ENCODE peak calls at places on chromosomes 13 and 19, in nine cellular contexts. G, C, A, P, K, U, D, E and Y are unnamed samples.

GRCh38 chr19:14764401-14764800 is 14.0 kb downstream of the ADGRE2 start:
- DNase-seq in E (no peak), G (no peak), U (no peak), D (no peak), K (no peak), P (no peak), C (no peak), A (no peak), Y (no peak)

GRCh38 chr19:35828694-35829301 is 16.2 kb upstream of the PRODH2 start:
- DNase-seq in D (no peak), K (peak), P (no peak), A (peak), G (no peak), E (peak), U (peak), C (peak), Y (peak)

GRCh38 chr19:14826006-14826405 is 9.0 kb downstream of the OR7A5 start:
- DNase-seq in U (no peak), G (no peak), A (no peak), E (no peak), P (no peak), C (no peak), K (no peak), D (no peak), Y (no peak)

GRCh38 chr13:33129886-33130285 is 113.7 kb downstream of the KL start:
- DNase-seq in D (no peak), C (no peak), K (no peak), U (no peak), G (no peak), A (no peak), P (no peak), E (no peak), Y (no peak)

GRCh38 chr13:23750383-23751121 is 138.6 kb downstream of the MIPEP start:
- DNase-seq in G (no peak), P (no peak), U (no peak), D (no peak), C (no peak), A (no peak), K (no peak), E (peak), Y (no peak)

GRCh38 chr13:97945342-97945741 is 8.1 kb upstream of the IPO5 start:
- DNase-seq in K (no peak), C (no peak), E (no peak), P (no peak), G (no peak), D (no peak), U (no peak), A (no peak), Y (peak)

GRCh38 chr13:93420887-93421286 is 194.3 kb downstream of the GPC6 start:
- DNase-seq in G (no peak), A (no peak), C (no peak), P (no peak), D (no peak), U (no peak), K (peak), E (no peak), Y (no peak)

GRCh38 chr13:114108894-114109293 is 23.5 kb downstream of the RASA3 start:
- DNase-seq in G (no peak), C (no peak), K (no peak), E (no peak), A (no peak), D (no peak), U (no peak), P (peak), Y (no peak)

GRCh38 chr13:45416521-45417125 is 1.6 kb downstream of the SLC25A30 start:
- DNase-seq in P (no peak), D (no peak), E (no peak), K (no peak), A (no peak), C (no peak), U (no peak), G (no peak), Y (no peak)

GRCh38 chr19:44812142-44812718 is 3.3 kb downstream of the BCAM start:
- DNase-seq in P (no peak), A (no peak), U (no peak), K (no peak), E (no peak), G (no peak), D (no peak), C (no peak), Y (no peak)

GRCh38 chr19:31054430-31054829 is 294.8 kb downstream of the TSHZ3 start:
- DNase-seq in A (peak), P (no peak), E (peak), G (peak), K (peak), C (peak), D (no peak), U (peak), Y (peak)

GRCh38 chr19:7978196-7978825 is 27.1 kb downstream of the ELAVL1 start:
- DNase-seq in C (no peak), A (no peak), E (no peak), K (no peak), U (no peak), G (no peak), D (no peak), P (no peak), Y (no peak)

GRCh38 chr13:113419531-113420183 is 33.6 kb downstream of the ADPRHL1 start:
- DNase-seq in K (no peak), E (no peak), U (no peak), D (no peak), P (no peak), A (no peak), G (no peak), C (peak), Y (no peak)

GRCh38 chr19:42816901-42817300 is 51.4 kb upstream of the PSG8 start:
- DNase-seq in U (no peak), D (no peak), C (no peak), A (no peak), G (no peak), K (no peak), E (no peak), P (no peak), Y (no peak)

GRCh38 chr13:67916650-67917049 is 686.5 kb upstream of the PCDH9 start:
- DNase-seq in E (no peak), A (no peak), U (no peak), D (no peak), G (no peak), P (no peak), C (no peak), K (no peak), Y (no peak)

GRCh38 chr19:35404879-35405622 is 34.2 kb downstream of the GPR42 start:
- DNase-seq in A (no peak), C (no peak), K (no peak), P (no peak), D (no peak), G (peak), E (peak), U (peak), Y (peak)

GRCh38 chr13:58452123-58452623 is 820.6 kb downstream of the PCDH17 start:
- DNase-seq in C (no peak), U (no peak), K (no peak), P (no peak), G (no peak), D (no peak), E (peak), A (no peak), Y (no peak)

GRCh38 chr13:35729926-35730627 is 253.6 kb upstream of the MAB21L1 start:
- DNase-seq in K (no peak), G (no peak), U (no peak), E (no peak), P (no peak), C (peak), D (no peak), A (peak), Y (no peak)

GRCh38 chr13:30037766-30038165 is 187.3 kb upstream of the UBL3 start:
- DNase-seq in D (no peak), E (peak), K (no peak), G (no peak), A (no peak), C (no peak), U (no peak), P (no peak), Y (peak)

GRCh38 chr13:76474356-76474755 is 411.8 kb downstream of the KCTD12 start:
- DNase-seq in E (peak), K (no peak), A (no peak), G (no peak), P (no peak), C (no peak), D (no peak), U (no peak), Y (peak)

GRCh38 chr13:67416047-67416925 is 186.2 kb upstream of the PCDH9 start:
- DNase-seq in E (peak), K (peak), D (no peak), C (no peak), P (peak), U (peak), A (no peak), G (no peak), Y (peak)

GRCh38 chr13:82688400-82688999 is 1193.8 kb downstream of the SLITRK1 start:
- DNase-seq in A (no peak), D (no peak), K (no peak), P (no peak), C (no peak), E (peak), U (no peak), G (no peak), Y (no peak)

GRCh38 chr19:18274303-18274775 is at the start of gene IQCN:
- DNase-seq in G (no peak), K (no peak), D (no peak), P (no peak), E (peak), C (no peak), A (no peak), U (no peak), Y (no peak)

GRCh38 chr13:98508280-98509074 is 68.4 kb downstream of the STK24 start:
- DNase-seq in U (peak), G (no peak), D (no peak), E (peak), A (no peak), P (no peak), C (no peak), K (no peak), Y (peak)

GRCh38 chr19:15251010-15251748 is 18.9 kb upstream of the EPHX3 start:
- DNase-seq in E (peak), U (peak), G (no peak), K (no peak), C (peak), P (no peak), D (no peak), A (peak), Y (peak)

GRCh38 chr13:100633461-100633860 is 41.1 kb downstream of the TMTC4 start:
- DNase-seq in C (no peak), G (peak), A (no peak), D (no peak), E (peak), U (peak), K (no peak), P (no peak), Y (peak)

GRCh38 chr13:41694902-41695301 is 237.6 kb downstream of the RGCC start:
- DNase-seq in D (no peak), P (peak), A (peak), K (no peak), E (peak), U (peak), G (peak), C (peak), Y (peak)

GRCh38 chr13:34308725-34309124 is 490.8 kb downstream of the RFC3 start:
- DNase-seq in U (no peak), P (no peak), C (no peak), A (no peak), D (no peak), K (no peak), E (no peak), G (peak), Y (peak)

GRCh38 chr19:58056261-58056660 is 2.8 kb upstream of the ZNF135 start:
- DNase-seq in D (no peak), K (no peak), G (no peak), U (no peak), C (no peak), P (no peak), A (no peak), E (no peak), Y (no peak)

GRCh38 chr19:58055483-58055874 is 3.6 kb upstream of the ZNF135 start:
- DNase-seq in E (no peak), P (no peak), D (no peak), C (no peak), A (no peak), K (no peak), G (no peak), U (no peak), Y (no peak)

GRCh38 chr19:58056861-58057260 is 2.2 kb upstream of the ZNF135 start:
- DNase-seq in E (no peak), D (no peak), K (no peak), A (no peak), G (no peak), C (no peak), U (no peak), P (no peak), Y (no peak)

GRCh38 chr19:58053480-58054156 is 5.5 kb upstream of the ZNF135 start:
- DNase-seq in C (no peak), E (no peak), D (no peak), U (no peak), A (no peak), P (no peak), G (no peak), K (no peak), Y (no peak)

DNA sequence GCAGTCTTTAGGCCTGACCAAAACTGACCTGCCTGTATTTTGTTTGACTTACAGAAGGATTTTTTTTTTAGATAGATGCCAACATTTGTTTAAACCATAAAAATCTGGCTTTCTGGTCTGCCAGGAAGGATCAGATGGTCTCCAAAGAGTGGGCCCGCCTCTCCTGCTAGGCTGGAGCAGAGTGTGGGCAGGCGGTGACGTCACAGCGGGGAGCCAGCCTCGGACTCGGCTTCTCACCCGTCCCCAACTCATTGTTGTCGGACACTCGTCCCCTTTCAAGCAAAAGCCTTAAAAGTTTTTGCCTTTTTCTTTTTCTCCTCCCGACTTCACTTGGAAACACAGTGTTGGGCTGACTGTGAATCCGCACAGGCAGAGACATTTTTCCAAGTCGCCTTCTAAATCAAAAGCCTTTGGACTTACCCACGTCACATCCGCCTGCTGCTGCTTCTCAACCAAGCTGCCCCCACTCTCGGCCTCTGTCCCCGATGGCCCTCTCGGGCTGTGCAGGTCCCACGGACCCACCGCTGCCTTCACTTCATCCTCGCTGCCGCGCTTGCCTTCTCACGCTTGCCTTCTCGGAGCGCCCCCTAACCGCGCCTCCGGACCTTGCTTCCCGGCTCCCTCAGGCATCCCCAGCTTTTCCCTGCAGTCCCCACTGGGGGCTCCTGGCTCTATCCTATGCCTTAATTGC is 4.1 kb upstream of the ZNF135 start:
- DNase-seq in D (no peak), C (peak), K (no peak), A (peak), P (no peak), U (no peak), G (no peak), E (peak), Y (peak)
- TF ChIP-seq CTCF in D (no peak), C (no peak), K (no peak), A (peak), P (no peak), U (no peak), G (no peak), E (no peak), Y (no peak)

GRCh38 chr19:3233831-3234230 is 9.4 kb downstream of the CELF5 start:
- DNase-seq in E (no peak), K (no peak), G (no peak), D (no peak), P (no peak), A (no peak), U (no peak), C (no peak), Y (no peak)

GRCh38 chr19:3238066-3238561 is 13.7 kb downstream of the CELF5 start:
- DNase-seq in U (no peak), K (no peak), E (no peak), C (no peak), G (no peak), P (no peak), A (no peak), D (no peak), Y (no peak)

GRCh38 chr19:3236272-3236671 is 11.8 kb downstream of the CELF5 start:
- DNase-seq in C (no peak), K (no peak), D (no peak), P (no peak), G (no peak), E (no peak), U (no peak), A (no peak), Y (no peak)

GRCh38 chr19:3233116-3233515 is 8.7 kb downstream of the CELF5 start:
- DNase-seq in E (no peak), K (no peak), C (no peak), G (no peak), U (no peak), A (no peak), D (no peak), P (no peak), Y (no peak)

DNA sequence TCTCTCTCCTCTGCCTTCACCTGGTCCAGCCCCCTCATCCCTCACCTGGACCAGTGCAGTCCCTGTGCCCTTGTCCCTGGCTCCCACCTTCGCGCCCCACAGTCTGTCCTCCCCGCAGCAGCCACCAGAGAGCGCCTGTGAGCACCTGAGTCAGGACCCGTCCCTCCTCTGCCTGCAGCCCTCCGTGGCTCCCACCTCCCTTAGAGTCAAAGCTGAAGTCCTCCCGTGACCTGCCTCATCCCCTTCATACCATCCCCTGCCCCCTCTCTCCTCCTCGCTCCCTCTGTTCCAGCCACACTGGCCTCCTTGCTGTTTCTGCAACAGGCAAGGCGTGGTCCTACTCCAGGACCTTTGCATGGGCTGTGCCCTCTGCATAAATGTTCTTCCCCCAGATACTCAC is 10.3 kb downstream of the CELF5 start:
- DNase-seq in C (no peak), D (no peak), E (no peak), K (peak), G (no peak), A (no peak), P (no peak), U (no peak), Y (no peak)
- TF ChIP-seq CTCF in C (no peak), D (no peak), E (peak), K (peak), G (peak), A (no peak), P (no peak), U (peak), Y (peak)

GRCh38 chr13:28657784-28658538 is 969 bp upstream of the POMP start:
- DNase-seq in K (no peak), D (no peak), P (no peak), G (no peak), C (no peak), E (peak), A (no peak), U (no peak), Y (peak)
- TF ChIP-seq CTCF in K (no peak), D (no peak), P (no peak), G (peak), C (no peak), E (peak), A (peak), U (peak), Y (peak)

DNA sequence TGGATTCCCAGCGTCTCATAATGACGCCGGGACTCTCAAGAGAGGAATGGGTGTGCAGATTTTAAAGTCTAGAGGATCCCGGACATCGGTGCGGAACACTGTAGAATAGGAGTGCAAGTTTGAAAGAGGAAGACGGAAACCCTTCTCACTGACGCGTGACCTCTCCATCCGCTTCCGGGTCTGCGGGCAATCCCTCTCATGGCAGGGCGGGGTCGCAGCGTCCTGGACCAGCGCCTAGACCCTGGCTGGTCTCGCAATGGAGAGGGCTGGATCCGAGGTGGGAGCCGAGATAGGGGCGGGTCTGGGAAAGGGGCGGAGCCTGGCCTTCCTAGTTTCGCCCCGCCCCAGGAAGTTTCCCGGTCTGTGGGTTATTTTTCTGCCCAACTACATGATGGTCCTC is 4.6 kb upstream of the ZNF845 start:
- DNase-seq in A (peak), K (no peak), C (peak), P (no peak), D (no peak), U (no peak), E (peak), G (no peak), Y (peak)
- TF ChIP-seq CTCF in A (no peak), K (no peak), C (no peak), P (no peak), D (no peak), U (no peak), E (no peak), G (no peak), Y (no peak)

DNA sequence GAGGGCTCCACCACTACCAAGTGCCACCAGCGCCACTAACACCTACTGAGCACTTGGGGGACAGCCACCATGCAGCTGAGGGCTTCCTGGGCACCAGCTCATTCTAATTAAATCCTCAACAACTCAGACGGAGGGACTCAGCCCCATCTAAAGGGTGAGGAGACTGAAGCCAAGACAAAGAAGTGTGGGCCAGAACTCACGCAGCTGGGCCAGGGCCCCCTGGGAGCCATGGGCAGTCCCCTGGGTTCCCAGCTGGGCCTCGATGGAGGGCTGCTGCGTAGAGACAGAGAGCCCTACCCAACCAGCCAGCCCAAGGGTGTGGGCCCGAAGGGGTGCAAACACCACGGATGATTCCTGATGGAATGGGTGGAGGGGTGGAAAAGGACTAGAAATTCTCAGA is 12.8 kb upstream of the PRKD2 start:
- DNase-seq in E (no peak), A (no peak), C (no peak), G (no peak), U (no peak), P (no peak), D (no peak), K (no peak), Y (no peak)
- TF ChIP-seq CTCF in E (no peak), A (no peak), C (no peak), G (no peak), U (no peak), P (no peak), D (no peak), K (no peak), Y (no peak)

DNA sequence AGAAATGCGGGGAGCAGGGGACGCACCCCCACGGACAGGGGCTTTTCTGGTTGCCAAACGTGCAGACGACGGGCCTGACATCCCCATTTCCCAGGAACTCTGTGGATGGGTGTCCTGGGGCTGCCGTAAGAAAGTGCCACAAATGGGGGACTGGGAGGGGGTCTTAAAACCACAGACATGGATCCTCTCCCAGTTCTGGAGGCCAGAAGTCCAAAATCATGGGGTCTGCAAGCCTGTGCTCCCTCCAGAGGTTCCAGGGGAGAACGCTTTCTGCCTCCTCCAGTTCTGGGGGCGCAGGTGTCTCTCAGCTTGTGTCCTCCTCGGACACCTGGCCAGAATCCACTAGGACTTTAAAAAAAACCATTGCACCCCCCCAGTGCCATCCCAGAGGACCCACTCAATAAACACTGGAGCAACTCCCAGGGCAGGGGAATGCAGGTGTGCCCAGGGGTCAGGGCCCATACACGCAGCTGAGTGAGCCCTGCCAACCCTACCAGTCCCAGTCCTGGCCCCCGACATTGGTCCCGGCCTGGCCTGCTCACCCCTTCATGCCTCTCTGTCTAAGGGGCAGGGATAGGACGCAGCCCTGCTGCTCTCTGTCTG is 103.9 kb downstream of the GADD45B start:
- DNase-seq in K (no peak), A (no peak), D (peak), G (no peak), C (no peak), E (no peak), U (no peak), P (no peak), Y (no peak)
- TF ChIP-seq CTCF in K (no peak), A (peak), D (no peak), G (no peak), C (peak), E (no peak), U (no peak), P (no peak), Y (no peak)